ENCODE peak calls at places on chromosomes 16 and 17, in five cellular contexts. One of them, this sample, is unnamed.

GRCh38 chr17:67671492-67671891 is 46.2 kb upstream of the NOL11 start:
- DNase-seq in cardiac fibroblast: peak
- DNase-seq in keratinocyte: no peak
- DNase-seq in GM12865: no peak
- DNase-seq in AG04450: no peak
- DNase-seq in this sample: no peak

GRCh38 chr16:1416521-1416941 is 2.0 kb upstream of the UNKL start:
- DNase-seq in cardiac fibroblast: no peak
- DNase-seq in keratinocyte: peak
- DNase-seq in GM12865: no peak
- DNase-seq in AG04450: no peak
- DNase-seq in this sample: no peak

GRCh38 chr17:32777922-32778321 is 99.0 kb downstream of the MYO1D start:
- DNase-seq in GM12865: no peak
- DNase-seq in cardiac fibroblast: no peak
- DNase-seq in keratinocyte: no peak
- DNase-seq in AG04450: no peak
- DNase-seq in this sample: no peak

GRCh38 chr16:50373780-50374179 is 5.0 kb upstream of the BRD7 start:
- DNase-seq in keratinocyte: no peak
- DNase-seq in GM12865: no peak
- DNase-seq in AG04450: no peak
- DNase-seq in cardiac fibroblast: no peak
- DNase-seq in this sample: no peak

GRCh38 chr17:78120971-78121800 is 7.4 kb downstream of the TMC6 start:
- DNase-seq in keratinocyte: no peak
- DNase-seq in cardiac fibroblast: no peak
- DNase-seq in AG04450: no peak
- DNase-seq in GM12865: peak
- DNase-seq in this sample: no peak

GRCh38 chr17:29205047-29205446 is 24.8 kb upstream of the MYO18A start:
- DNase-seq in keratinocyte: no peak
- DNase-seq in cardiac fibroblast: peak
- DNase-seq in GM12865: no peak
- DNase-seq in AG04450: no peak
- DNase-seq in this sample: no peak

GRCh38 chr16:51431517-51432241 is 280.6 kb upstream of the SALL1 start:
- DNase-seq in keratinocyte: peak
- DNase-seq in cardiac fibroblast: peak
- DNase-seq in AG04450: peak
- DNase-seq in GM12865: no peak
- DNase-seq in this sample: peak

GRCh38 chr17:66994943-66995535 is 30.5 kb downstream of the CACNG4 start:
- DNase-seq in GM12865: no peak
- DNase-seq in AG04450: no peak
- DNase-seq in cardiac fibroblast: no peak
- DNase-seq in keratinocyte: no peak
- DNase-seq in this sample: no peak

GRCh38 chr17:13544292-13544691 is 57.4 kb downstream of the HS3ST3A1 start:
- DNase-seq in cardiac fibroblast: peak
- DNase-seq in GM12865: no peak
- DNase-seq in AG04450: peak
- DNase-seq in keratinocyte: peak
- DNase-seq in this sample: peak

GRCh38 chr17:71631483-71631882 is 489.3 kb upstream of the SOX9 start:
- DNase-seq in AG04450: no peak
- DNase-seq in keratinocyte: no peak
- DNase-seq in cardiac fibroblast: peak
- DNase-seq in GM12865: no peak
- DNase-seq in this sample: peak

GRCh38 chr16:87721622-87722565 is 43.9 kb downstream of the KLHDC4 start:
- DNase-seq in GM12865: no peak
- DNase-seq in AG04450: no peak
- DNase-seq in cardiac fibroblast: no peak
- DNase-seq in keratinocyte: no peak
- DNase-seq in this sample: no peak

GRCh38 chr16:55824473-55824872 is 8.4 kb downstream of the CES1 start:
- DNase-seq in keratinocyte: no peak
- DNase-seq in GM12865: no peak
- DNase-seq in cardiac fibroblast: no peak
- DNase-seq in AG04450: no peak
- DNase-seq in this sample: no peak

GRCh38 chr17:40069751-40070643 is 7.2 kb downstream of the THRA start:
- DNase-seq in cardiac fibroblast: peak
- DNase-seq in GM12865: peak
- DNase-seq in AG04450: no peak
- DNase-seq in keratinocyte: no peak
- DNase-seq in this sample: peak

GRCh38 chr17:45986056-45986455 is 13.0 kb upstream of the STH start:
- DNase-seq in keratinocyte: no peak
- DNase-seq in GM12865: no peak
- DNase-seq in AG04450: no peak
- DNase-seq in cardiac fibroblast: no peak
- DNase-seq in this sample: no peak

GRCh38 chr17:63568563-63568962 is 18.3 kb downstream of the DCAF7 start:
- DNase-seq in cardiac fibroblast: no peak
- DNase-seq in keratinocyte: no peak
- DNase-seq in GM12865: no peak
- DNase-seq in AG04450: no peak
- DNase-seq in this sample: no peak

GRCh38 chr16:819336-819735 is 18.8 kb upstream of the GNG13 start:
- DNase-seq in cardiac fibroblast: no peak
- DNase-seq in AG04450: no peak
- DNase-seq in keratinocyte: no peak
- DNase-seq in GM12865: no peak
- DNase-seq in this sample: no peak

GRCh38 chr16:50842589-50842988 is 100.7 kb downstream of the CYLD start:
- DNase-seq in GM12865: no peak
- DNase-seq in cardiac fibroblast: no peak
- DNase-seq in keratinocyte: no peak
- DNase-seq in AG04450: no peak
- DNase-seq in this sample: no peak

GRCh38 chr17:49012893-49013255 is 15.7 kb downstream of the IGF2BP1 start:
- DNase-seq in AG04450: no peak
- DNase-seq in cardiac fibroblast: no peak
- DNase-seq in keratinocyte: no peak
- DNase-seq in GM12865: no peak
- DNase-seq in this sample: no peak

GRCh38 chr16:87441886-87442580 is 49.9 kb downstream of the MAP1LC3B start:
- DNase-seq in cardiac fibroblast: no peak
- DNase-seq in AG04450: no peak
- DNase-seq in keratinocyte: no peak
- DNase-seq in GM12865: no peak
- DNase-seq in this sample: no peak

GRCh38 chr17:63550816-63551639 is 751 bp downstream of the DCAF7 start:
- DNase-seq in AG04450: no peak
- DNase-seq in keratinocyte: no peak
- DNase-seq in cardiac fibroblast: peak
- DNase-seq in GM12865: peak
- DNase-seq in this sample: peak

GRCh38 chr16:1794221-1794871 is 841 bp upstream of the IGFALS start:
- DNase-seq in cardiac fibroblast: no peak
- DNase-seq in keratinocyte: no peak
- DNase-seq in GM12865: no peak
- DNase-seq in AG04450: no peak
- DNase-seq in this sample: no peak

GRCh38 chr17:21034350-21035235 is 8.2 kb downstream of the USP22 start:
- DNase-seq in keratinocyte: no peak
- DNase-seq in AG04450: no peak
- DNase-seq in GM12865: peak
- DNase-seq in cardiac fibroblast: peak
- DNase-seq in this sample: no peak

GRCh38 chr17:51260237-51260959 is at the start of gene UTP18:
- DNase-seq in keratinocyte: peak
- DNase-seq in AG04450: peak
- DNase-seq in cardiac fibroblast: peak
- DNase-seq in GM12865: peak
- DNase-seq in this sample: peak

GRCh38 chr17:11928436-11928835 is 68.8 kb downstream of the ZNF18 start:
- DNase-seq in cardiac fibroblast: no peak
- DNase-seq in AG04450: no peak
- DNase-seq in keratinocyte: no peak
- DNase-seq in GM12865: no peak
- DNase-seq in this sample: no peak

GRCh38 chr17:77841742-77842141 is 116.8 kb upstream of the TNRC6C start:
- DNase-seq in AG04450: no peak
- DNase-seq in cardiac fibroblast: no peak
- DNase-seq in keratinocyte: no peak
- DNase-seq in GM12865: no peak
- DNase-seq in this sample: no peak

GRCh38 chr17:54347495-54347894 is 524.8 kb downstream of the KIF2B start:
- DNase-seq in AG04450: no peak
- DNase-seq in GM12865: no peak
- DNase-seq in keratinocyte: no peak
- DNase-seq in cardiac fibroblast: no peak
- DNase-seq in this sample: no peak

GRCh38 chr17:47605006-47605405 is 44.7 kb upstream of the KPNB1 start:
- DNase-seq in GM12865: no peak
- DNase-seq in cardiac fibroblast: no peak
- DNase-seq in AG04450: no peak
- DNase-seq in keratinocyte: no peak
- DNase-seq in this sample: no peak

GRCh38 chr17:17792551-17793377 is 44.0 kb downstream of the SREBF1 start:
- DNase-seq in keratinocyte: no peak
- DNase-seq in cardiac fibroblast: peak
- DNase-seq in AG04450: no peak
- DNase-seq in GM12865: peak
- DNase-seq in this sample: peak

GRCh38 chr16:4624827-4625616 is 396 bp downstream of the MGRN1 start:
- DNase-seq in cardiac fibroblast: peak
- DNase-seq in GM12865: peak
- DNase-seq in AG04450: peak
- DNase-seq in keratinocyte: no peak
- DNase-seq in this sample: peak

GRCh38 chr17:8031950-8032349 is 6.9 kb upstream of the ALOX15B start:
- DNase-seq in AG04450: no peak
- DNase-seq in keratinocyte: no peak
- DNase-seq in cardiac fibroblast: no peak
- DNase-seq in GM12865: no peak
- DNase-seq in this sample: no peak

GRCh38 chr17:14919580-14920160 is 345.5 kb downstream of the PMP22 start:
- DNase-seq in AG04450: no peak
- DNase-seq in GM12865: no peak
- DNase-seq in cardiac fibroblast: no peak
- DNase-seq in keratinocyte: no peak
- DNase-seq in this sample: peak

GRCh38 chr16:79505344-79505743 is 95.2 kb downstream of the MAF start:
- DNase-seq in keratinocyte: no peak
- DNase-seq in GM12865: no peak
- DNase-seq in cardiac fibroblast: no peak
- DNase-seq in AG04450: no peak
- DNase-seq in this sample: no peak

GRCh38 chr17:69506489-69506888 is 92.0 kb downstream of the MAP2K6 start:
- DNase-seq in cardiac fibroblast: no peak
- DNase-seq in AG04450: no peak
- DNase-seq in GM12865: peak
- DNase-seq in keratinocyte: no peak
- DNase-seq in this sample: no peak
- TF ChIP-seq CTCF in cardiac fibroblast: peak
- TF ChIP-seq CTCF in AG04450: peak
- TF ChIP-seq CTCF in GM12865: no peak
- TF ChIP-seq CTCF in keratinocyte: peak
- TF ChIP-seq CTCF in this sample: peak

DNA sequence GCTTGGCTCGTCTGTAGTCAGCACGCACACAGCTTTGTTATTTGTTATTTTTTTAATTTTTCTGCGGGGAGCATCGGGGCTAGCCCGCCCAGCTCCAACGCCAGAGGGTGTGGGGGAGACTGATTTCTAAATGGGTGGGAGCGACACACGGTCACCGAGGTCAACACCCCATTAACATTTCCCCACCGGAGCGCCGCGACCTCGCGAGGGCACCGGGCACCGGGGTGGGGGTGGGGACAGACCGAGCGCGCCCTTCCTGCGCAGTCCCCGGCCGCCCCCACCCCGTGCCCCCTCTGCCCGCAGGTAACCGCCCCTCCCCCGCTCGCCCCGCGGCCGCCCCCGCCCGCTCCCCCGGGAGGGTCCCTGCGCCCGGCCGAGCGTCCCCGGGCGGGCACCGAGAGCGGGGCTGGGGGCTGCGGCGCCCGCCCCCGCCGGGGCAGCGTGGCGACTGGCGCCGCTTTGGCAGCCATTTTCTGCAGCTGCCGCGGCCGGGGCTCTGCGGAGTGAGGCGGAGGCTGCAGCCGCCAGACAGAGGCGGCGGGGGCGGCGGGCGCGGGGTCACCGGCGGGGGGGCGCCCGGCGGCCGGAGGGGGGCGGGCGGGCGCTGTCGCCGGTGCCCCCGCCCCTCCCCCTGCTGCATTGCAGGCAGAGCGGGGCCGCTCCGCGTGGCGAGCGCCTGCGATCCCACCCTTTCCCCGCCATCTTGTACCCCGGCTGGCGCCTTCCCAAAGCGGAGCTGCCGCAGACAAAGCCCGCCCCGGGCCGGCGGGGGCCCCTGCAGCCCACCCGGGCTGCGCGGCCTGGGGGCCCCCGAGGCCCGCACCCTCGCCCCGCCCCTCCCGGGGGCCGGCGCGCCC is 16.3 kb upstream of the CBX8 start:
- DNase-seq in GM12865: peak
- DNase-seq in keratinocyte: no peak
- DNase-seq in cardiac fibroblast: no peak
- DNase-seq in AG04450: no peak
- DNase-seq in this sample: no peak
- H3K4me3 ChIP-seq in GM12865: peak
- H3K4me3 ChIP-seq in keratinocyte: peak
- H3K4me3 ChIP-seq in cardiac fibroblast: peak
- H3K4me3 ChIP-seq in AG04450: peak
- H3K4me3 ChIP-seq in this sample: peak

DNA sequence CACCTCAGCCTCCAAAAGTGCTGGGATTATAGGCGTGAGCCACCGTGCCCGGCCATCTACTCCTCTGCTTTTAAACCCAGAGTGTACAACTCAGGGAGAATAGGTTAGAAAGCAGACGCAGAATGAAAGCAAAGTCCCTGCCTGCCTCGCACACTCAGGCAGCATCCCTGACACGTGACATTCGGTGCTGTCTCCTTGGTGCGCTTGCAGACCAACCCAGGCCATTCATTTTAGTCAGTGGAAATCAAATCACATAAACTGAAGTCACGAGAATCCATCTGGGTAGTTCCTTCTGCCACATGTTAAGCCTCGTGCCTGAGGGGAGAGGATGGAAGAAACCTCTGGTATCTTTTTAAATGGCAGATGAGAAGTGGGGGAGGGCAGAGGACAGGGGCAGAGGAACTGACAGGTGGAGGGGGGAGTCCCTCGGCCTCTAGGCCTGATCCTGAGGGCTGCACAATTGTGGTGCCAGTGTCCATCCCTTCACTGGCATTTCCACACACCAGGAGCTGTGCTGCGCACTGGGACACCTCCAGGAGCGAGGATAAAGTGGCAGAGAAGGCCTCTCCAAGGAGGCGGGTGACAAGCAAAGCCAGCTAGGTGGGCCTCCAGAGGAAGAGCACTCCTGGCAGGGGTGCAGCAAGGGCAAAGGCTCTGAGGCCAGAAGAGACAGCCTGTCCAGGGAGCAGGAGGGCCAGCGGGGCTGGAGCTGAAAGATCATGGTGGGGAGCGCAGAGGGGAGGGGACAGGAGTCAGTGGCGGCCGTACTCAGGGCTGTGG is 196.3 kb downstream of the KATNIP start:
- DNase-seq in cardiac fibroblast: no peak
- DNase-seq in AG04450: no peak
- DNase-seq in GM12865: no peak
- DNase-seq in keratinocyte: no peak
- DNase-seq in this sample: no peak
- TF ChIP-seq CTCF in cardiac fibroblast: no peak
- TF ChIP-seq CTCF in AG04450: no peak
- TF ChIP-seq CTCF in GM12865: no peak
- TF ChIP-seq CTCF in keratinocyte: no peak
- TF ChIP-seq CTCF in this sample: no peak

GRCh38 chr17:4998027-4998665 is 396 bp downstream of the KIF1C start:
- DNase-seq in AG04450: no peak
- DNase-seq in keratinocyte: no peak
- DNase-seq in cardiac fibroblast: no peak
- DNase-seq in GM12865: no peak
- DNase-seq in this sample: peak
- H3K4me3 ChIP-seq in AG04450: peak
- H3K4me3 ChIP-seq in keratinocyte: peak
- H3K4me3 ChIP-seq in cardiac fibroblast: peak
- H3K4me3 ChIP-seq in GM12865: peak
- H3K4me3 ChIP-seq in this sample: peak

This sample was measured in astrocyte of the spinal cord.